ENCODE peak calls at places on chromosomes 13 and 19, in six cellular contexts. One of them, this sample, is unnamed.

GRCh38 chr19:7856679-7857663 is 17.2 kb downstream of the PRR36 start:
- DNase-seq in K562: no peak
- DNase-seq in NT2/D1: no peak
- DNase-seq in H1: no peak
- DNase-seq in GM12878: no peak
- DNase-seq in HCT116: no peak
- DNase-seq in this sample: no peak

GRCh38 chr13:73738626-73739025 is 395.6 kb downstream of the KLF12 start:
- DNase-seq in H1: no peak
- DNase-seq in NT2/D1: no peak
- DNase-seq in GM12878: no peak
- DNase-seq in HCT116: no peak
- DNase-seq in K562: no peak
- DNase-seq in this sample: no peak

GRCh38 chr13:30623392-30623791 is 5.7 kb downstream of the USPL1 start:
- DNase-seq in NT2/D1: no peak
- DNase-seq in GM12878: no peak
- DNase-seq in K562: no peak
- DNase-seq in HCT116: no peak
- DNase-seq in H1: no peak
- DNase-seq in this sample: no peak

GRCh38 chr13:35694549-35695233 is 218.2 kb upstream of the MAB21L1 start:
- DNase-seq in H1: no peak
- DNase-seq in GM12878: no peak
- DNase-seq in HCT116: no peak
- DNase-seq in NT2/D1: no peak
- DNase-seq in K562: no peak
- DNase-seq in this sample: peak; percentile 1

GRCh38 chr19:33862991-33863390 is 66.3 kb downstream of the KCTD15 start:
- DNase-seq in HCT116: no peak
- DNase-seq in NT2/D1: no peak
- DNase-seq in K562: no peak
- DNase-seq in GM12878: no peak
- DNase-seq in H1: no peak
- DNase-seq in this sample: no peak

GRCh38 chr19:6811906-6812305 is 39.4 kb downstream of the VAV1 start:
- DNase-seq in HCT116: peak; percentile 79
- DNase-seq in GM12878: peak; percentile 12
- DNase-seq in H1: no peak
- DNase-seq in K562: peak; percentile 77
- DNase-seq in NT2/D1: no peak
- DNase-seq in this sample: peak; percentile 31

GRCh38 chr13:79901336-79901735 is 420.4 kb downstream of the NDFIP2 start:
- DNase-seq in GM12878: no peak
- DNase-seq in H1: no peak
- DNase-seq in HCT116: no peak
- DNase-seq in K562: no peak
- DNase-seq in NT2/D1: no peak
- DNase-seq in this sample: no peak

GRCh38 chr19:36963262-36963661 is 47.1 kb downstream of the ZNF568 start:
- DNase-seq in HCT116: no peak
- DNase-seq in NT2/D1: no peak
- DNase-seq in H1: no peak
- DNase-seq in K562: no peak
- DNase-seq in GM12878: no peak
- DNase-seq in this sample: no peak

GRCh38 chr13:28531956-28532225 is 37.0 kb upstream of the FLT1 start:
- DNase-seq in K562: no peak
- DNase-seq in NT2/D1: no peak
- DNase-seq in H1: no peak
- DNase-seq in GM12878: no peak
- DNase-seq in HCT116: no peak
- DNase-seq in this sample: no peak

GRCh38 chr13:21483748-21484147 is 24.6 kb upstream of the ZDHHC20 start:
- DNase-seq in GM12878: no peak
- DNase-seq in HCT116: no peak
- DNase-seq in NT2/D1: no peak
- DNase-seq in K562: no peak
- DNase-seq in H1: no peak
- DNase-seq in this sample: no peak

GRCh38 chr13:21475115-21475514 is 16.0 kb upstream of the ZDHHC20 start:
- DNase-seq in K562: no peak
- DNase-seq in NT2/D1: no peak
- DNase-seq in HCT116: no peak
- DNase-seq in GM12878: no peak
- DNase-seq in H1: no peak
- DNase-seq in this sample: no peak

GRCh38 chr13:21481359-21481758 is 22.3 kb upstream of the ZDHHC20 start:
- DNase-seq in HCT116: no peak
- DNase-seq in NT2/D1: no peak
- DNase-seq in H1: no peak
- DNase-seq in K562: no peak
- DNase-seq in GM12878: no peak
- DNase-seq in this sample: no peak

GRCh38 chr13:21476893-21477472 is 17.9 kb upstream of the ZDHHC20 start:
- DNase-seq in K562: peak; percentile 60
- DNase-seq in GM12878: peak; percentile 50
- DNase-seq in NT2/D1: peak; percentile 86
- DNase-seq in H1: peak; percentile 96
- DNase-seq in HCT116: peak; percentile 76
- DNase-seq in this sample: peak; percentile 64

DNA sequence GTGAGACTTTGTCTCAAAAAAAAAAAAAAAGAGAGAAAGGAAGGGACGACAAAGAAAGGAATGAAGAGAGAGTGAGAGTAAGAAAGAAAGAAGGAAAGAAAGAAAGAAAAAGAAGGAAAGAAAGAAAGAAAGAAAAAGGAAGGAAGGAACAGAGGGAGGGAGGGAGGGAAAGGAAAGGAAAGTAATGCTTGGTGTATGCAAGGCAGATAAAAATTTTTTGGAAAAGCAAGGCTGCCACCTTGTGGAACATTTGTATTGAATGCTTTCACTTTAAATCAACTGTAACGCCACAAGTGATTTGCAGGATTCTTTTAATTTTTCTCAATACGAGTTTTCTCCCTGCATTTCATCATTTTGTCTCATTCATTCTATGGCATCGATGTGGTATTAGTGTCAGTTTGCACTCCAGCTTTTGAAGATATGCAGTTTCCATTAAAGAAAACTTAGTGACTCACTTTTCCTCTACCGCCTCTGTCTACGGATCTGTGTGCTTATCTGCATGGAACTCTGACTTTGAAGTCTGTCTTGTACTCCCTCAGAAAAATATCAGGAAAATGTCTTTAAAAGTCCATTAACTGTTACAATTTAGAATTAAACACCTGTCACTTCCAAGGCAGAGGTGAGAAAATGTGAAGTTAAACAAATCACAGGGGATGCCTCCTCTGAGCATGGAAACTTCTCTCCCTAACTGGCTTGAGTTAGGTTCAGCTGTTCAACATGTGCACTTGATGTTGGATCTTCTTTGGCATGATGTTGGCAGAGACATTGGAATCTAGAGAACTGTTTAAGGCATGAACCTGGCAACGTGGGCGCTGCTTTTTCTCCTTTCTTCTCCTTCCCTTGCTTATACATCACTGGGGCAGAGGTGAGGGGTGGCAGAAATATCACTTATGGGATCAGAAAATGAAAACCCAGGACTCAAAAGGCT is 20.0 kb upstream of the ZDHHC20 start:
- DNase-seq in HCT116: peak; percentile 72
- DNase-seq in K562: peak; percentile 17
- DNase-seq in NT2/D1: no peak
- DNase-seq in GM12878: no peak
- DNase-seq in H1: no peak
- DNase-seq in this sample: peak; percentile 72
- TF ChIP-seq ZNF274 in HCT116: no peak
- TF ChIP-seq ZNF274 in K562: no peak
- TF ChIP-seq ZNF274 in NT2/D1: no peak
- TF ChIP-seq ZNF274 in GM12878: no peak
- TF ChIP-seq ZNF274 in H1: no peak
- TF ChIP-seq ZNF274 in this sample: no peak

GRCh38 chr19:38360351-38360750 is 14.0 kb upstream of the PSMD8 start:
- DNase-seq in K562: no peak
- DNase-seq in H1: no peak
- DNase-seq in NT2/D1: no peak
- DNase-seq in GM12878: no peak
- DNase-seq in HCT116: no peak
- DNase-seq in this sample: no peak

GRCh38 chr19:38361633-38362075 is 12.7 kb upstream of the PSMD8 start:
- DNase-seq in GM12878: no peak
- DNase-seq in H1: peak; percentile 91
- DNase-seq in NT2/D1: peak; percentile 74
- DNase-seq in K562: peak; percentile 91
- DNase-seq in HCT116: peak; percentile 73
- DNase-seq in this sample: peak; percentile 66

GRCh38 chr19:38359242-38360021 is 14.9 kb upstream of the PSMD8 start:
- DNase-seq in GM12878: no peak
- DNase-seq in K562: no peak
- DNase-seq in H1: no peak
- DNase-seq in HCT116: no peak
- DNase-seq in NT2/D1: no peak
- DNase-seq in this sample: no peak

GRCh38 chr19:38360839-38361631 is 13.3 kb upstream of the PSMD8 start:
- DNase-seq in GM12878: no peak
- DNase-seq in NT2/D1: no peak
- DNase-seq in HCT116: no peak
- DNase-seq in H1: no peak
- DNase-seq in K562: no peak
- DNase-seq in this sample: no peak

GRCh38 chr19:38362076-38362945 is 12.1 kb upstream of the PSMD8 start:
- DNase-seq in H1: peak; percentile 99
- DNase-seq in GM12878: no peak
- DNase-seq in HCT116: peak; percentile 58
- DNase-seq in K562: peak; percentile 91
- DNase-seq in NT2/D1: peak; percentile 40
- DNase-seq in this sample: peak; percentile 23
- TF ChIP-seq ZNF274 in H1: no peak
- TF ChIP-seq ZNF274 in GM12878: no peak
- TF ChIP-seq ZNF274 in HCT116: no peak
- TF ChIP-seq ZNF274 in K562: no peak
- TF ChIP-seq ZNF274 in NT2/D1: no peak
- TF ChIP-seq ZNF274 in this sample: peak; percentile 60

GRCh38 chr13:33722216-33722900 is 95.6 kb upstream of the RFC3 start:
- DNase-seq in HCT116: no peak
- DNase-seq in H1: no peak
- DNase-seq in K562: no peak
- DNase-seq in GM12878: no peak
- DNase-seq in NT2/D1: no peak
- DNase-seq in this sample: no peak
- TF ChIP-seq ZNF274 in HCT116: no peak
- TF ChIP-seq ZNF274 in H1: no peak
- TF ChIP-seq ZNF274 in K562: no peak
- TF ChIP-seq ZNF274 in GM12878: no peak
- TF ChIP-seq ZNF274 in NT2/D1: no peak
- TF ChIP-seq ZNF274 in this sample: no peak

DNA sequence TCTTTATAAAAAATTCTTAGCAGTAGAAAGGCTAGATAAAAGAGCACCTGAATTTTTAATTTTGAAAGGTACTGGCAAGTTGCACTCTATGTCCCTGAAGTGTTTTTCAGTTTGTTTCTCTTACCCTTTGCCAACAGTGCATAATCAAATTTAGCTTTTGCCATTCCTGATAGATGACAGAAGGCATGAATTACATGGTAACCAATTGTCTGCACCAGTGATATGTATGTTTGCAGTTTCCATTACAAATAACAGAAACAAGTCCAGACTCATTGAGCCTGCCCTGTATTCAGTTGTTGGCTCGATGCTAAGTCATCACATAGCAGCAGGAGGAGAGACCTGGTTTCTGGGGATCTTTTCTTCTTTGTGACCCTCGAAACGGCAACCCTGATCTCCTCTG is 309.8 kb downstream of the DNAJC15 start:
- DNase-seq in K562: no peak
- DNase-seq in H1: no peak
- DNase-seq in NT2/D1: no peak
- DNase-seq in GM12878: no peak
- DNase-seq in HCT116: no peak
- DNase-seq in this sample: no peak
- TF ChIP-seq ZNF274 in K562: no peak
- TF ChIP-seq ZNF274 in H1: no peak
- TF ChIP-seq ZNF274 in NT2/D1: no peak
- TF ChIP-seq ZNF274 in GM12878: no peak
- TF ChIP-seq ZNF274 in HCT116: no peak
- TF ChIP-seq ZNF274 in this sample: no peak

GRCh38 chr19:49880162-49880869 is 2.8 kb downstream of the TBC1D17 start:
- DNase-seq in HCT116: no peak
- DNase-seq in GM12878: no peak
- DNase-seq in NT2/D1: no peak
- DNase-seq in H1: no peak
- DNase-seq in K562: no peak
- DNase-seq in this sample: no peak
- TF ChIP-seq ZNF274 in HCT116: no peak
- TF ChIP-seq ZNF274 in GM12878: no peak
- TF ChIP-seq ZNF274 in NT2/D1: no peak
- TF ChIP-seq ZNF274 in H1: no peak
- TF ChIP-seq ZNF274 in K562: no peak
- TF ChIP-seq ZNF274 in this sample: no peak

GRCh38 chr13:20525601-20526544 is at the start of gene CRYL1:
- DNase-seq in H1: peak; percentile 56
- DNase-seq in NT2/D1: no peak
- DNase-seq in K562: peak; percentile 79
- DNase-seq in GM12878: peak; percentile 40
- DNase-seq in HCT116: no peak
- DNase-seq in this sample: peak; percentile 31

GRCh38 chr13:20528451-20528850 is 2.8 kb upstream of the CRYL1 start:
- DNase-seq in K562: no peak
- DNase-seq in NT2/D1: no peak
- DNase-seq in H1: no peak
- DNase-seq in GM12878: peak; percentile 47
- DNase-seq in HCT116: no peak
- DNase-seq in this sample: no peak

GRCh38 chr13:20525144-20525600 is 485 bp downstream of the CRYL1 start:
- DNase-seq in NT2/D1: no peak
- DNase-seq in GM12878: no peak
- DNase-seq in H1: peak; percentile 77
- DNase-seq in K562: no peak
- DNase-seq in HCT116: no peak
- DNase-seq in this sample: peak; percentile 15

GRCh38 chr13:20521388-20521787 is 4.3 kb downstream of the CRYL1 start:
- DNase-seq in HCT116: no peak
- DNase-seq in NT2/D1: no peak
- DNase-seq in H1: no peak
- DNase-seq in GM12878: no peak
- DNase-seq in K562: no peak
- DNase-seq in this sample: no peak

GRCh38 chr13:20526664-20527063 is 1.0 kb upstream of the CRYL1 start:
- DNase-seq in HCT116: no peak
- DNase-seq in K562: no peak
- DNase-seq in NT2/D1: no peak
- DNase-seq in GM12878: no peak
- DNase-seq in H1: no peak
- DNase-seq in this sample: peak; percentile 20
- TF ChIP-seq ZNF274 in HCT116: no peak
- TF ChIP-seq ZNF274 in K562: no peak
- TF ChIP-seq ZNF274 in NT2/D1: no peak
- TF ChIP-seq ZNF274 in GM12878: no peak
- TF ChIP-seq ZNF274 in H1: no peak
- TF ChIP-seq ZNF274 in this sample: no peak

This sample was measured in HepG2.